ENCODE peak calls at places on chromosomes 5 and 9, in seven cellular contexts. One of them, this sample, is unnamed.

GRCh38 chr9:89422151-89422918 is 75.6 kb downstream of the SEMA4D start:
- DNase-seq in K562: no peak
- DNase-seq in CD4-positive, CD25-positive, alpha-beta regulatory T cell: no peak
- DNase-seq in transverse colon: no peak
- DNase-seq in H9: no peak
- DNase-seq in T-helper 17 cell: no peak
- DNase-seq in small intestine: peak; percentile 33
- DNase-seq in this sample: peak; percentile 68

GRCh38 chr5:111463304-111463703 is 49.0 kb downstream of the STARD4 start:
- DNase-seq in transverse colon: no peak
- DNase-seq in K562: no peak
- DNase-seq in CD4-positive, CD25-positive, alpha-beta regulatory T cell: no peak
- DNase-seq in H9: peak; percentile 41
- DNase-seq in small intestine: no peak
- DNase-seq in T-helper 17 cell: no peak
- DNase-seq in this sample: no peak

GRCh38 chr5:673837-674629 is 19.1 kb downstream of the TPPP start:
- DNase-seq in CD4-positive, CD25-positive, alpha-beta regulatory T cell: no peak
- DNase-seq in K562: no peak
- DNase-seq in small intestine: peak; percentile 27
- DNase-seq in H9: peak; percentile 28
- DNase-seq in transverse colon: no peak
- DNase-seq in T-helper 17 cell: no peak
- DNase-seq in this sample: no peak

GRCh38 chr5:140345919-140346347 is 470 bp downstream of the HBEGF start:
- DNase-seq in small intestine: peak; percentile 58
- DNase-seq in CD4-positive, CD25-positive, alpha-beta regulatory T cell: no peak
- DNase-seq in transverse colon: peak; percentile 60
- DNase-seq in K562: peak; percentile 36
- DNase-seq in H9: peak; percentile 76
- DNase-seq in T-helper 17 cell: no peak
- DNase-seq in this sample: no peak

GRCh38 chr5:141835928-141836667 is 42.1 kb downstream of the PCDH1 start:
- DNase-seq in small intestine: no peak
- DNase-seq in T-helper 17 cell: no peak
- DNase-seq in H9: peak; percentile 60
- DNase-seq in CD4-positive, CD25-positive, alpha-beta regulatory T cell: no peak
- DNase-seq in transverse colon: no peak
- DNase-seq in K562: no peak
- DNase-seq in this sample: no peak

GRCh38 chr5:137395011-137395755 is 103.9 kb downstream of the SPOCK1 start:
- DNase-seq in transverse colon: no peak
- DNase-seq in T-helper 17 cell: no peak
- DNase-seq in H9: no peak
- DNase-seq in CD4-positive, CD25-positive, alpha-beta regulatory T cell: no peak
- DNase-seq in small intestine: no peak
- DNase-seq in K562: no peak
- DNase-seq in this sample: no peak

GRCh38 chr9:121253821-121254471 is 14.0 kb upstream of the GSN start:
- DNase-seq in small intestine: no peak
- DNase-seq in K562: no peak
- DNase-seq in CD4-positive, CD25-positive, alpha-beta regulatory T cell: no peak
- DNase-seq in T-helper 17 cell: no peak
- DNase-seq in H9: no peak
- DNase-seq in transverse colon: no peak
- DNase-seq in this sample: no peak

GRCh38 chr9:115396071-115396529 is 278.1 kb upstream of the TNC start:
- DNase-seq in H9: no peak
- DNase-seq in small intestine: no peak
- DNase-seq in K562: no peak
- DNase-seq in CD4-positive, CD25-positive, alpha-beta regulatory T cell: no peak
- DNase-seq in transverse colon: no peak
- DNase-seq in T-helper 17 cell: no peak
- DNase-seq in this sample: no peak

GRCh38 chr9:130309689-130310455 is 44.3 kb downstream of the HMCN2 start:
- DNase-seq in small intestine: no peak
- DNase-seq in H9: no peak
- DNase-seq in transverse colon: no peak
- DNase-seq in T-helper 17 cell: no peak
- DNase-seq in K562: no peak
- DNase-seq in CD4-positive, CD25-positive, alpha-beta regulatory T cell: no peak
- DNase-seq in this sample: no peak

GRCh38 chr5:77990020-77990419 is 213.9 kb upstream of the TBCA start:
- DNase-seq in H9: peak; percentile 62
- DNase-seq in T-helper 17 cell: no peak
- DNase-seq in transverse colon: no peak
- DNase-seq in small intestine: no peak
- DNase-seq in CD4-positive, CD25-positive, alpha-beta regulatory T cell: no peak
- DNase-seq in K562: no peak
- DNase-seq in this sample: no peak

GRCh38 chr5:6596388-6596787 is 36.5 kb downstream of the NSUN2 start:
- DNase-seq in K562: no peak
- DNase-seq in H9: no peak
- DNase-seq in small intestine: peak; percentile 31
- DNase-seq in T-helper 17 cell: no peak
- DNase-seq in CD4-positive, CD25-positive, alpha-beta regulatory T cell: no peak
- DNase-seq in transverse colon: no peak
- DNase-seq in this sample: no peak

GRCh38 chr5:132138260-132138659 is 64.7 kb downstream of the CSF2 start:
- DNase-seq in transverse colon: no peak
- DNase-seq in H9: no peak
- DNase-seq in CD4-positive, CD25-positive, alpha-beta regulatory T cell: no peak
- DNase-seq in small intestine: no peak
- DNase-seq in K562: no peak
- DNase-seq in T-helper 17 cell: no peak
- DNase-seq in this sample: no peak

GRCh38 chr5:173537228-173537627 is 79.2 kb downstream of the BOD1 start:
- DNase-seq in K562: no peak
- DNase-seq in T-helper 17 cell: no peak
- DNase-seq in CD4-positive, CD25-positive, alpha-beta regulatory T cell: no peak
- DNase-seq in H9: no peak
- DNase-seq in transverse colon: no peak
- DNase-seq in small intestine: no peak
- DNase-seq in this sample: no peak

GRCh38 chr9:103942652-103943051 is 151.5 kb upstream of the SMC2 start:
- DNase-seq in H9: no peak
- DNase-seq in small intestine: peak; percentile 20
- DNase-seq in K562: no peak
- DNase-seq in transverse colon: no peak
- DNase-seq in CD4-positive, CD25-positive, alpha-beta regulatory T cell: no peak
- DNase-seq in T-helper 17 cell: no peak
- DNase-seq in this sample: no peak

GRCh38 chr5:66346869-66347268 is 202.8 kb downstream of the SREK1 start:
- DNase-seq in small intestine: no peak
- DNase-seq in H9: no peak
- DNase-seq in transverse colon: no peak
- DNase-seq in K562: no peak
- DNase-seq in T-helper 17 cell: no peak
- DNase-seq in CD4-positive, CD25-positive, alpha-beta regulatory T cell: no peak
- DNase-seq in this sample: no peak

GRCh38 chr5:152942633-152943336 is 537.7 kb upstream of the NMUR2 start:
- DNase-seq in T-helper 17 cell: no peak
- DNase-seq in CD4-positive, CD25-positive, alpha-beta regulatory T cell: no peak
- DNase-seq in H9: no peak
- DNase-seq in K562: no peak
- DNase-seq in transverse colon: no peak
- DNase-seq in small intestine: no peak
- DNase-seq in this sample: no peak
- H3K9me3 ChIP-seq in T-helper 17 cell: no peaks in the 10 kb centered on the region
- H3K9me3 ChIP-seq in CD4-positive, CD25-positive, alpha-beta regulatory T cell: no peaks in the 10 kb centered on the region
- H3K9me3 ChIP-seq in H9: no peaks in the 10 kb centered on the region
- H3K9me3 ChIP-seq in K562: no peaks in the 10 kb centered on the region
- H3K9me3 ChIP-seq in transverse colon: no peaks in the 10 kb centered on the region
- H3K9me3 ChIP-seq in small intestine: no peaks in the 10 kb centered on the region
- H3K9me3 ChIP-seq in this sample: no peaks in the 10 kb centered on the region

DNA sequence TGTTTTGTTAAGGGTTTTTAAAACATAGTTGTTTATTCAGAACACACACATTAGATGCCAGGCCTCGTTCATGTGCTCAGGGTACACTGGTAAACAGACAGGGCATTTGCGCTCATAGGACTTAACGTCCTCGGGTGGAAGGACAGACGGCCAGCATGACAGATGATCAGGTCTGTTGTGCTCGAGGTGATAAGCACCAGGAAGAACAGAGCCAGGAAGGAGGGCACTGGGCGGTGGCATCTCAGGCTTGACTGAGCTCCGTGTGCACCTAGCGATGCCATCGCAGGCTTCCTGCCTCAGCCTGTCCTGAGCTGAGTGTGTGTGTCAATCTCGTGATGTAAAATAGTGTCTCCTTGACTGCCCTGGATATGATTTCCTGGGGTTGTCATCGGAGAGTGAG is 96.5 kb downstream of the EHMT1 start:
- DNase-seq in K562: no peak
- DNase-seq in T-helper 17 cell: no peak
- DNase-seq in H9: no peak
- DNase-seq in CD4-positive, CD25-positive, alpha-beta regulatory T cell: no peak
- DNase-seq in transverse colon: no peak
- DNase-seq in small intestine: no peak
- DNase-seq in this sample: no peak
- H3K9me3 ChIP-seq in K562: peaks cover 7% of the 10 kb centered on the region
- H3K9me3 ChIP-seq in T-helper 17 cell: no peaks in the 10 kb centered on the region
- H3K9me3 ChIP-seq in H9: peaks cover 5% of the 10 kb centered on the region
- H3K9me3 ChIP-seq in CD4-positive, CD25-positive, alpha-beta regulatory T cell: peaks cover 43% of the 10 kb centered on the region
- H3K9me3 ChIP-seq in transverse colon: no peaks in the 10 kb centered on the region
- H3K9me3 ChIP-seq in small intestine: no peaks in the 10 kb centered on the region
- H3K9me3 ChIP-seq in this sample: peaks cover 19% of the 10 kb centered on the region

DNA sequence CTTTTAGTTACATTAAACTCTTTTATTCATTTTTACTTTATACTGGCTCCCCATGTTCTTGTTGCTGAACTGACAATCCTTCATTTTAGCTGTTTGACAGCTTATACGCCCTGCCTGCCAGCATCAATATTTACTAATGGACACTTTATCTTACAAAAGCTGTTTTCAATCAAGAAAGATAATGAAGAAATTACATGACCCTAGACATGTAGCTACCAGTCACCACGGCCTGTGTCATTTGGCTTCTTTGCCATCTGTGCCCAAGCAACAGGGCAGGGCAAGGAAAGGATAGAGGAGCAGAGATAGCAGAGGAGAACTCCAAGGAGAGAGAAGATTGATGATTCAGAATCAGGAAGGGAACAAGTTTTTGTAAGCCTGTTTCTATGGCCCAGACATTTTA is 647.3 kb downstream of the BRINP1 start:
- DNase-seq in CD4-positive, CD25-positive, alpha-beta regulatory T cell: no peak
- DNase-seq in T-helper 17 cell: no peak
- DNase-seq in H9: no peak
- DNase-seq in transverse colon: no peak
- DNase-seq in K562: no peak
- DNase-seq in small intestine: no peak
- DNase-seq in this sample: no peak
- H3K9me3 ChIP-seq in CD4-positive, CD25-positive, alpha-beta regulatory T cell: no peaks in the 10 kb centered on the region
- H3K9me3 ChIP-seq in T-helper 17 cell: no peaks in the 10 kb centered on the region
- H3K9me3 ChIP-seq in H9: no peaks in the 10 kb centered on the region
- H3K9me3 ChIP-seq in transverse colon: no peaks in the 10 kb centered on the region
- H3K9me3 ChIP-seq in K562: no peaks in the 10 kb centered on the region
- H3K9me3 ChIP-seq in small intestine: no peaks in the 10 kb centered on the region
- H3K9me3 ChIP-seq in this sample: no peaks in the 10 kb centered on the region

GRCh38 chr5:45847877-45848276 is 151.7 kb upstream of the HCN1 start:
- DNase-seq in small intestine: no peak
- DNase-seq in T-helper 17 cell: no peak
- DNase-seq in K562: no peak
- DNase-seq in transverse colon: no peak
- DNase-seq in H9: peak; percentile 70
- DNase-seq in CD4-positive, CD25-positive, alpha-beta regulatory T cell: no peak
- DNase-seq in this sample: no peak
- H3K9me3 ChIP-seq in small intestine: peaks cover 1% of the 10 kb centered on the region
- H3K9me3 ChIP-seq in T-helper 17 cell: no peaks in the 10 kb centered on the region
- H3K9me3 ChIP-seq in K562: no peaks in the 10 kb centered on the region
- H3K9me3 ChIP-seq in transverse colon: peaks cover 6% of the 10 kb centered on the region
- H3K9me3 ChIP-seq in H9: no peaks in the 10 kb centered on the region
- H3K9me3 ChIP-seq in CD4-positive, CD25-positive, alpha-beta regulatory T cell: peaks cover 9% of the 10 kb centered on the region
- H3K9me3 ChIP-seq in this sample: no peaks in the 10 kb centered on the region

GRCh38 chr9:21904776-21905175 is 89.4 kb downstream of the CDKN2A start:
- DNase-seq in small intestine: no peak
- DNase-seq in H9: no peak
- DNase-seq in CD4-positive, CD25-positive, alpha-beta regulatory T cell: no peak
- DNase-seq in K562: no peak
- DNase-seq in T-helper 17 cell: no peak
- DNase-seq in transverse colon: no peak
- DNase-seq in this sample: no peak
- H3K9me3 ChIP-seq in small intestine: no peaks in the 10 kb centered on the region
- H3K9me3 ChIP-seq in H9: no peaks in the 10 kb centered on the region
- H3K9me3 ChIP-seq in CD4-positive, CD25-positive, alpha-beta regulatory T cell: peaks cover 12% of the 10 kb centered on the region
- H3K9me3 ChIP-seq in K562: no peaks in the 10 kb centered on the region
- H3K9me3 ChIP-seq in T-helper 17 cell: peaks cover 9% of the 10 kb centered on the region
- H3K9me3 ChIP-seq in transverse colon: peaks cover 29% of the 10 kb centered on the region
- H3K9me3 ChIP-seq in this sample: peaks cover 15% of the 10 kb centered on the region

GRCh38 chr5:25963251-25964008 is 1075.0 kb downstream of the CDH9 start:
- DNase-seq in H9: no peak
- DNase-seq in CD4-positive, CD25-positive, alpha-beta regulatory T cell: no peak
- DNase-seq in small intestine: no peak
- DNase-seq in T-helper 17 cell: no peak
- DNase-seq in K562: no peak
- DNase-seq in transverse colon: no peak
- DNase-seq in this sample: no peak

GRCh38 chr5:25964009-25964372 is 1074.4 kb downstream of the CDH9 start:
- DNase-seq in K562: no peak
- DNase-seq in T-helper 17 cell: no peak
- DNase-seq in H9: no peak
- DNase-seq in small intestine: no peak
- DNase-seq in CD4-positive, CD25-positive, alpha-beta regulatory T cell: no peak
- DNase-seq in transverse colon: no peak
- DNase-seq in this sample: no peak
- H3K9me3 ChIP-seq in K562: no peaks in the 10 kb centered on the region
- H3K9me3 ChIP-seq in T-helper 17 cell: no peaks in the 10 kb centered on the region
- H3K9me3 ChIP-seq in H9: no peaks in the 10 kb centered on the region
- H3K9me3 ChIP-seq in small intestine: no peaks in the 10 kb centered on the region
- H3K9me3 ChIP-seq in CD4-positive, CD25-positive, alpha-beta regulatory T cell: no peaks in the 10 kb centered on the region
- H3K9me3 ChIP-seq in transverse colon: peaks cover 7% of the 10 kb centered on the region
- H3K9me3 ChIP-seq in this sample: no peaks in the 10 kb centered on the region

This sample was measured in CD8-positive, alpha-beta T cell.